ENCODE peak calls at places on chromosomes 11 and 22, in ten cellular contexts. Q, B, J, N, M, G, F, L, Y and V are unnamed samples.

GRCh38 chr22:41429232-41429945 is 17.2 kb downstream of the TOB2 start:
- DNase-seq in Q (no peak), B (no peak), J (no peak), N (no peak), M (no peak), G (no peak), F (no peak), L (peak), Y (no peak), V (no peak)

GRCh38 chr11:6604081-6604626 is 580 bp downstream of the ILK start:
- DNase-seq in Q (peak), B (peak), J (peak), N (peak), M (no peak), G (no peak), F (no peak), L (peak), Y (peak), V (peak)

GRCh38 chr11:7968686-7969085 is 3.4 kb upstream of the NLRP10 start:
- DNase-seq in Q (no peak), B (no peak), J (no peak), N (no peak), M (no peak), G (no peak), F (no peak), L (peak), Y (no peak), V (no peak)

GRCh38 chr11:73218106-73218829 is at the start of gene P2RY2:
- DNase-seq in Q (peak), B (peak), J (no peak), N (no peak), M (peak), G (peak), F (no peak), L (peak), Y (peak), V (peak)

GRCh38 chr11:66044757-66045156 is 4.2 kb downstream of the GAL3ST3 start:
- DNase-seq in Q (no peak), B (no peak), J (no peak), N (no peak), M (no peak), G (no peak), F (no peak), L (no peak), Y (no peak), V (no peak)

GRCh38 chr11:82718307-82718706 is 15.4 kb downstream of the FAM181B start:
- DNase-seq in Q (peak), B (peak), J (no peak), N (no peak), M (peak), G (no peak), F (peak), L (peak), Y (peak), V (no peak)

GRCh38 chr11:83711035-83711630 is 425.0 kb upstream of the CCDC90B start:
- DNase-seq in Q (no peak), B (no peak), J (no peak), N (no peak), M (no peak), G (no peak), F (no peak), L (no peak), Y (no peak), V (no peak)

GRCh38 chr11:71120346-71120963 is 131.9 kb downstream of the SHANK2 start:
- DNase-seq in Q (peak), B (peak), J (no peak), N (no peak), M (peak), G (no peak), F (no peak), L (no peak), Y (no peak), V (no peak)

GRCh38 chr11:1387961-1388762 is 1.6 kb upstream of the BRSK2 start:
- DNase-seq in Q (peak), B (no peak), J (no peak), N (no peak), M (no peak), G (no peak), F (no peak), L (no peak), Y (no peak), V (peak)

GRCh38 chr11:23509023-23509422 is 648.7 kb upstream of the CCDC179 start:
- DNase-seq in Q (no peak), B (no peak), J (no peak), N (no peak), M (no peak), G (no peak), F (peak), L (peak), Y (peak), V (no peak)

GRCh38 chr22:39534591-39535301 is 2.2 kb upstream of the RPS19BP1 start:
- DNase-seq in Q (peak), B (peak), J (peak), N (peak), M (no peak), G (no peak), F (no peak), L (peak), Y (peak), V (peak)